ENCODE peak calls at places on chromosomes 7 and 10, in eight cellular contexts. G is WERI-Rb-1, S is mesendoderm, W is neural progenitor cell, D is uterus, V is GM23338, R is H7, I is Peyer's patch. X is an unnamed sample. For H3K36me3, the result is how much of the 10 kb centered on the place peaks cover.

GRCh38 chr7:113907617-113908016 is 11.2 kb downstream of the PPP1R3A start:
- DNase-seq in G (no peak), S (no peak), W (no peak), D (no peak), V (no peak), R (no peak), I (no peak), X (no peak)

GRCh38 chr10:79285315-79286185 is 61.7 kb upstream of the PPIF start:
- DNase-seq in G (no peak), S (no peak), W (no peak), D (no peak), V (no peak), R (no peak), I (peak), X (no peak)

GRCh38 chr7:43904533-43905208 is 1.7 kb downstream of the URGCP start:
- DNase-seq in G (no peak), S (no peak), W (no peak), D (no peak), V (no peak), R (no peak), I (no peak), X (no peak)

GRCh38 chr10:31147220-31147608 is 115.5 kb upstream of the ZNF438 start:
- DNase-seq in G (no peak), S (no peak), W (no peak), D (no peak), V (no peak), R (no peak), I (no peak), X (peak)

GRCh38 chr10:99395750-99396445 is 34.5 kb downstream of the GOT1 start:
- DNase-seq in G (no peak), S (peak), W (no peak), D (no peak), V (no peak), R (no peak), I (no peak), X (peak)

GRCh38 chr7:28955723-28956607 is 2.2 kb downstream of the TRIL start:
- DNase-seq in G (peak), S (peak), W (peak), D (peak), V (peak), R (peak), I (peak), X (no peak)

GRCh38 chr10:46228076-46229071 is 58.4 kb upstream of the ANTXRL start:
- DNase-seq in G (peak), S (peak), W (peak), D (peak), V (peak), R (peak), I (peak), X (peak)

GRCh38 chr7:73770002-73770859 is at the start of gene CLDN3:
- DNase-seq in G (peak), S (peak), W (peak), D (no peak), V (peak), R (peak), I (peak), X (no peak)

GRCh38 chr10:68135922-68136718 is 26.8 kb downstream of the MYPN start:
- DNase-seq in G (no peak), S (peak), W (no peak), D (no peak), V (peak), R (peak), I (peak), X (peak)

GRCh38 chr7:69932034-69932628 is 333.9 kb downstream of the AUTS2 start:
- DNase-seq in G (peak), S (peak), W (peak), D (peak), V (peak), R (peak), I (no peak), X (peak)

GRCh38 chr7:23349484-23350157 is 50.5 kb downstream of the MALSU1 start:
- DNase-seq in G (no peak), S (peak), W (peak), D (no peak), V (no peak), R (peak), I (no peak), X (peak)

GRCh38 chr10:51926336-51926735 is 226.9 kb upstream of the CSTF2T start:
- DNase-seq in G (no peak), S (no peak), W (no peak), D (no peak), V (no peak), R (no peak), I (no peak), X (no peak)

GRCh38 chr7:131827421-131827820 is 271.0 kb upstream of the PODXL start:
- DNase-seq in G (no peak), S (peak), W (no peak), D (no peak), V (no peak), R (no peak), I (no peak), X (no peak)

GRCh38 chr7:40879941-40880558 is 745.2 kb downstream of the SUGCT start:
- DNase-seq in G (no peak), S (no peak), W (no peak), D (no peak), V (no peak), R (no peak), I (no peak), X (peak)

GRCh38 chr10:92124524-92125168 is 166.2 kb downstream of the CPEB3 start:
- DNase-seq in G (no peak), S (no peak), W (no peak), D (no peak), V (no peak), R (no peak), I (no peak), X (peak)

GRCh38 chr7:120981888-120982615 is 6.5 kb upstream of the CPED1 start:
- DNase-seq in G (no peak), S (peak), W (no peak), D (no peak), V (peak), R (peak), I (no peak), X (peak)

GRCh38 chr7:110534241-110534931 is 556.5 kb upstream of the LRRN3 start:
- DNase-seq in G (no peak), S (no peak), W (no peak), D (no peak), V (no peak), R (no peak), I (no peak), X (peak)

GRCh38 chr7:95545007-95545615 is 51.2 kb downstream of the PDK4 start:
- DNase-seq in G (no peak), S (peak), W (peak), D (peak), V (peak), R (peak), I (peak), X (peak)

GRCh38 chr10:89653410-89653828 is 8.4 kb upstream of the PANK1 start:
- DNase-seq in G (no peak), S (no peak), W (no peak), D (no peak), V (no peak), R (no peak), I (no peak), X (peak)

GRCh38 chr7:111855161-111855841 is 293.0 kb upstream of the IMMP2L start:
- DNase-seq in G (peak), S (peak), W (peak), D (peak), V (peak), R (peak), I (no peak), X (peak)

GRCh38 chr10:80204193-80204714 is 1.1 kb downstream of the ANXA11 start:
- DNase-seq in G (no peak), S (peak), W (peak), D (no peak), V (peak), R (peak), I (peak), X (no peak)

GRCh38 chr7:28958235-28958945 is at the start of gene TRIL:
- DNase-seq in G (peak), S (peak), W (peak), D (peak), V (peak), R (peak), I (peak), X (peak)

GRCh38 chr7:82284936-82285519 is 158.5 kb downstream of the CACNA2D1 start:
- DNase-seq in G (peak), S (peak), W (no peak), D (no peak), V (peak), R (peak), I (no peak), X (no peak)

GRCh38 chr7:104065491-104065890 is 76.0 kb upstream of the RELN start:
- DNase-seq in G (no peak), S (no peak), W (no peak), D (no peak), V (no peak), R (no peak), I (no peak), X (no peak)

GRCh38 chr7:96084880-96085551 is 236.9 kb downstream of the SLC25A13 start:
- DNase-seq in G (no peak), S (no peak), W (no peak), D (no peak), V (no peak), R (no peak), I (no peak), X (peak)

GRCh38 chr10:29353291-29353690 is 64.4 kb downstream of the LYZL1 start:
- DNase-seq in G (no peak), S (no peak), W (no peak), D (no peak), V (no peak), R (no peak), I (no peak), X (no peak)

GRCh38 chr7:131105803-131106680 is 221.6 kb upstream of the MKLN1 start:
- DNase-seq in G (peak), S (peak), W (peak), D (peak), V (peak), R (peak), I (peak), X (peak)

DNA sequence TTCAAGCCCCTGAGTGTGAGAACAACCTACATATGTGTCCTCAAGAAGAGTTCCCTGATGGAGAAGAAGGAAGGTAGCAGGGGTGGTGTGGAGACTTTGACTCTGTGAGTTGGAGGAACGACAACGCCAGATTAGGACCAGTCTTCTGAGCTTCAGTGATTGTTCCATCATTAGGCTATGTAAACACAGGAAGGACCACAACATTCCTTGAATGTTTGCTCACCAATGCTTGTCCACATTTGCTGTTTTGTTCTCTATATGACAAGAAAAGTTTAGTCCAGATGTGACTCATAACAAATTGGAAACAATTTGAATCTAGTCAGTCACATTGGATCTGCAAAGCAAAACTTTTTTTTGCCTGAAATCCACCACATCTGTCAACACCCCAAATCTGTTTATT is 62.7 kb downstream of the ENTPD1 start:
- DNase-seq in G (no peak), S (peak), W (no peak), D (no peak), V (no peak), R (no peak), I (no peak), X (peak)
- H3K36me3 ChIP-seq in G (under half), S (under half), W (under half), D (under half), V (under half), R (under half), I (under half), X (under half)

GRCh38 chr7:158247758-158248487 is 339.7 kb downstream of the PTPRN2 start:
- DNase-seq in G (no peak), S (no peak), W (no peak), D (no peak), V (no peak), R (no peak), I (no peak), X (no peak)
- H3K36me3 ChIP-seq in G (under half), S (under half), W (under half), D (under half), V (under half), R (under half), I (under half), X (under half)

GRCh38 chr7:5228066-5228465 is 38.0 kb downstream of the WIPI2 start:
- DNase-seq in G (no peak), S (no peak), W (no peak), D (no peak), V (no peak), R (peak), I (no peak), X (no peak)

GRCh38 chr7:5231811-5232484 is 41.9 kb downstream of the WIPI2 start:
- DNase-seq in G (no peak), S (no peak), W (no peak), D (no peak), V (no peak), R (peak), I (peak), X (no peak)

GRCh38 chr7:5230272-5231067 is 40.4 kb downstream of the WIPI2 start:
- DNase-seq in G (no peak), S (no peak), W (no peak), D (no peak), V (no peak), R (peak), I (peak), X (no peak)

GRCh38 chr7:5231116-5231515 is 41.1 kb downstream of the WIPI2 start:
- DNase-seq in G (no peak), S (no peak), W (no peak), D (no peak), V (no peak), R (peak), I (no peak), X (no peak)

DNA sequence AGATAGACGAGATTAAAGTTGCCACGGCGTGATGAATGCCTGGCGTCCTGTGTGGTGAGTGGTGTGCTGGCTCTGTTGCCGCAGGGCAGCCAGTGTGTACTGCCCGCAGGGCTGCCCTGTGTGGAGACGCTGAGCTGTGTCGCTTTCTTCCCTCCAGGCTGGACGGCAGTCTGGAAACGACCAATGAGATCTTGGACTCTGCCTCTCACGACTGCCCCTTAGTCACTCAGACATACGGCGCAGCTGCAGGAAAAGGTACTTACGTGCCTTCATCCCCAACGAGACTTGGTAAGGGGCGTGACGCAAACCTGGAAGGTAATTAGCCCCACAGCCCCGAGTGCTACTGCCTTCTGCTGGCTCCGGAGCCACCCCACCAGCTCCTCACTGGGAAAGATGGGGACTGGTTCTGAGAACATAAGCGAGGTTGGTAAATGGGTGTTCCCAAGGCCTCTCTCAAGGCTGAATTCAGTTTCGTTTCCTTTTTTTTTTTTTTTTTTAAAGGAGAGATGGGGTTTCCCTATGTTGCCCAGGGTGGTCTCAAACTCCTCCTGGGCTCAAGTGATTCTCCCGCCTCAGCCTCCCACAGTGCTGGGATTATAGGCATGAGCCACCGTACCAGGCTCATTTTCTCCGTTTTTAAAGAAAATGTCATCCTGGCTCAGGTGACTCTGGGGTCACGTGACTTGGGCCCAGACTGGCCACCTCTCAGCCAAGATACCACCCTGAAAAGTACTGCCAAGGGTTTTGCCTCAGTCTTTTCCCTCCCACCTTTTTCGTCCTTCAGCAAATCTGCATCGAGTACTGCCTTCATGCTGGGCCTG is 39.6 kb downstream of the WIPI2 start:
- DNase-seq in G (no peak), S (no peak), W (no peak), D (no peak), V (no peak), R (peak), I (no peak), X (no peak)
- H3K36me3 ChIP-seq in G (half or more), S (under half), W (under half), D (under half), V (under half), R (under half), I (half or more), X (half or more)

GRCh38 chr7:142431491-142431890 is 173.6 kb upstream of the PRSS58 start:
- DNase-seq in G (no peak), S (no peak), W (no peak), D (no peak), V (no peak), R (no peak), I (no peak), X (no peak)

GRCh38 chr7:142425281-142425680 is 167.4 kb upstream of the PRSS58 start:
- DNase-seq in G (no peak), S (no peak), W (no peak), D (no peak), V (no peak), R (no peak), I (no peak), X (no peak)

GRCh38 chr7:142432386-142432785 is 174.5 kb upstream of the PRSS58 start:
- DNase-seq in G (no peak), S (no peak), W (no peak), D (no peak), V (no peak), R (no peak), I (no peak), X (no peak)

DNA sequence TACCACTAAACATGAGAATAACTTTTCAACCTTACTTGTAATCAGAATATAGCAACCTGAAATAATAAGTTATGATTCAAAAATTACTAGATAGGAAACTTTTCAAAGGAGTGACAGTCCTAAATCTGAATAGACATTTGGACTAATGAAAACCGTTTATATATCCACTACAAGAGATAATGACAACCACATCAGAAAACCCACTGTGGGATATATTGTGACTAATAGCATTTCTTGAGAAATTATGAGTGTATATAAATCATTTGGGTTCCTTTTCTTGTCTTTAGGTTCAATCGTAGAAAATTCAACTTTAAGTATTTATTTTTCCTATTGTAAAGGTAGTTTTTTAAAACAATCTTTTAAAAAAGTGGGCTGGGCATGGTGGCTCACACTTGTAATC is 170.2 kb upstream of the PRSS58 start:
- DNase-seq in G (no peak), S (no peak), W (no peak), D (no peak), V (no peak), R (no peak), I (no peak), X (no peak)
- H3K36me3 ChIP-seq in G (under half), S (under half), W (under half), D (under half), V (under half), R (under half), I (under half), X (under half)

X was measured in brain microvascular endothelial cell.